ENCODE peak calls at places on chromosomes 5 and 9, in six cellular contexts. One of them, this sample, is unnamed.
A peak's percentile ranks its signal among the peaks of the same experiment; 100 is the strongest.

GRCh38 chr5:32536246-32536645 is 49.1 kb upstream of the SUB1 start:
- DNase-seq in cardiac muscle cell: no peak
- DNase-seq in GM12865: peak; percentile 36
- DNase-seq in RCC 7860: no peak
- DNase-seq in testis: no peak
- DNase-seq in GM18507: no peak
- DNase-seq in this sample: no peak

GRCh38 chr5:77631166-77631582 is 7.3 kb downstream of the OTP start:
- DNase-seq in cardiac muscle cell: no peak
- DNase-seq in GM12865: peak; percentile 88
- DNase-seq in RCC 7860: no peak
- DNase-seq in testis: no peak
- DNase-seq in GM18507: peak; percentile 48
- DNase-seq in this sample: peak; percentile 40

GRCh38 chr9:96169488-96169887 is 132.5 kb downstream of the HSD17B3 start:
- DNase-seq in cardiac muscle cell: peak; percentile 9
- DNase-seq in GM12865: no peak
- DNase-seq in RCC 7860: no peak
- DNase-seq in testis: peak; percentile 88
- DNase-seq in GM18507: no peak
- DNase-seq in this sample: no peak

GRCh38 chr9:34505370-34506120 is 17.2 kb downstream of the ENHO start:
- DNase-seq in cardiac muscle cell: no peak
- DNase-seq in GM12865: no peak
- DNase-seq in RCC 7860: no peak
- DNase-seq in testis: no peak
- DNase-seq in GM18507: no peak
- DNase-seq in this sample: no peak

GRCh38 chr9:581673-582497 is 259.6 kb upstream of the DMRT1 start:
- DNase-seq in cardiac muscle cell: no peak
- DNase-seq in GM12865: peak; percentile 30
- DNase-seq in RCC 7860: no peak
- DNase-seq in testis: no peak
- DNase-seq in GM18507: no peak
- DNase-seq in this sample: no peak

GRCh38 chr9:124198948-124199347 is 58.8 kb upstream of the NEK6 start:
- DNase-seq in cardiac muscle cell: no peak
- DNase-seq in GM12865: no peak
- DNase-seq in RCC 7860: no peak
- DNase-seq in testis: no peak
- DNase-seq in GM18507: no peak
- DNase-seq in this sample: no peak

GRCh38 chr9:77883846-77884771 is 147.5 kb downstream of the GNAQ start:
- DNase-seq in cardiac muscle cell: peak; percentile 43
- DNase-seq in GM12865: no peak
- DNase-seq in RCC 7860: peak; percentile 13
- DNase-seq in testis: no peak
- DNase-seq in GM18507: no peak
- DNase-seq in this sample: no peak

GRCh38 chr5:102014371-102014770 is 281.7 kb downstream of the SLCO4C1 start:
- DNase-seq in cardiac muscle cell: no peak
- DNase-seq in GM12865: no peak
- DNase-seq in RCC 7860: no peak
- DNase-seq in testis: no peak
- DNase-seq in GM18507: no peak
- DNase-seq in this sample: no peak

GRCh38 chr9:134625361-134626140 is 16.1 kb upstream of the COL5A1 start:
- DNase-seq in cardiac muscle cell: peak; percentile 83
- DNase-seq in GM12865: no peak
- DNase-seq in RCC 7860: peak; percentile 23
- DNase-seq in testis: no peak
- DNase-seq in GM18507: no peak
- DNase-seq in this sample: no peak

GRCh38 chr9:127202461-127203139 is 62.0 kb upstream of the GARNL3 start:
- DNase-seq in cardiac muscle cell: no peak
- DNase-seq in GM12865: no peak
- DNase-seq in RCC 7860: no peak
- DNase-seq in testis: no peak
- DNase-seq in GM18507: no peak
- DNase-seq in this sample: no peak

GRCh38 chr9:113376634-113377531 is at the start of gene HDHD3:
- DNase-seq in cardiac muscle cell: peak; percentile 79
- DNase-seq in GM12865: peak; percentile 91
- DNase-seq in RCC 7860: peak; percentile 64
- DNase-seq in testis: peak; percentile 88
- DNase-seq in GM18507: peak; percentile 90
- DNase-seq in this sample: peak; percentile 47

GRCh38 chr9:112711050-112711689 is 6.7 kb downstream of the INIP start:
- DNase-seq in cardiac muscle cell: peak; percentile 70
- DNase-seq in GM12865: peak; percentile 22
- DNase-seq in RCC 7860: no peak
- DNase-seq in testis: no peak
- DNase-seq in GM18507: no peak
- DNase-seq in this sample: no peak

GRCh38 chr9:111197251-111197650 is 132.8 kb downstream of the OR2K2 start:
- DNase-seq in cardiac muscle cell: no peak
- DNase-seq in GM12865: no peak
- DNase-seq in RCC 7860: no peak
- DNase-seq in testis: no peak
- DNase-seq in GM18507: no peak
- DNase-seq in this sample: no peak

GRCh38 chr5:57034517-57034916 is 82.6 kb upstream of the MIER3 start:
- DNase-seq in cardiac muscle cell: no peak
- DNase-seq in GM12865: no peak
- DNase-seq in RCC 7860: no peak
- DNase-seq in testis: no peak
- DNase-seq in GM18507: no peak
- DNase-seq in this sample: no peak

GRCh38 chr5:174363934-174364333 is 318.4 kb downstream of the NSG2 start:
- DNase-seq in cardiac muscle cell: no peak
- DNase-seq in GM12865: no peak
- DNase-seq in RCC 7860: no peak
- DNase-seq in testis: no peak
- DNase-seq in GM18507: no peak
- DNase-seq in this sample: no peak

GRCh38 chr5:122377023-122377422 is 65.0 kb downstream of the SNCAIP start:
- DNase-seq in cardiac muscle cell: peak; percentile 78
- DNase-seq in GM12865: no peak
- DNase-seq in RCC 7860: no peak
- DNase-seq in testis: no peak
- DNase-seq in GM18507: no peak
- DNase-seq in this sample: no peak

GRCh38 chr5:124232517-124232916 is 513.9 kb downstream of the ZNF608 start:
- DNase-seq in cardiac muscle cell: no peak
- DNase-seq in GM12865: no peak
- DNase-seq in RCC 7860: no peak
- DNase-seq in testis: no peak
- DNase-seq in GM18507: no peak
- DNase-seq in this sample: no peak

GRCh38 chr5:150113047-150113744 is 26.8 kb upstream of the CSF1R start:
- DNase-seq in cardiac muscle cell: peak; percentile 41
- DNase-seq in GM12865: no peak
- DNase-seq in RCC 7860: no peak
- DNase-seq in testis: peak; percentile 42
- DNase-seq in GM18507: no peak
- DNase-seq in this sample: no peak

This sample was measured in GM12864.